ENCODE peak calls at places on chromosomes 12 and 14, in seven cellular contexts. F is stimulated activated CD8-positive, alpha-beta memory T cell treated with anti-CD3 and anti-CD28 coated beads, Interleukin-4, amount 100 ng/mL, for 24 hours; R is neural crest cell; O is GM19239; H is stimulated activated CD4-positive, alpha-beta T cell treated with anti-CD3 and anti-CD28 coated beads, Interleukin-12 subunit alpha, Interleukin-12 subunit beta, amount 100 ng/mL, for 4 hours; J is Caco-2; C is activated CD4-positive, CD25-positive, alpha-beta regulatory T cell. E is an unnamed sample.

GRCh38 chr14:101126376-101127130 is 223.0 kb upstream of the RTL1 start:
- DNase-seq in F (no peak), O (no peak), H (no peak), R (no peak), C (no peak), J (no peak), E (no peak)

GRCh38 chr12:68451261-68452091 is 119.3 kb upstream of the MDM1 start:
- DNase-seq in O (peak), R (no peak), F (no peak), J (no peak), H (peak), C (no peak), E (peak)

GRCh38 chr14:37874429-37875109 is 279.1 kb downstream of the TTC6 start:
- DNase-seq in H (peak), O (peak), C (peak), J (peak), F (peak), R (peak), E (peak)

GRCh38 chr14:77184396-77185092 is 2.9 kb downstream of the TMEM63C start:
- DNase-seq in J (no peak), R (no peak), F (no peak), C (no peak), O (no peak), H (no peak), E (no peak)

GRCh38 chr12:46549527-46550265 is 177.1 kb upstream of the SLC38A2 start:
- DNase-seq in F (peak), H (no peak), C (no peak), J (no peak), O (no peak), R (no peak), E (no peak)

GRCh38 chr14:70934502-70935134 is 27.4 kb downstream of the PCNX1 start:
- DNase-seq in F (no peak), R (no peak), J (no peak), O (peak), H (no peak), C (no peak), E (peak)

GRCh38 chr14:69044965-69045555 is 66.0 kb upstream of the ACTN1 start:
- DNase-seq in J (no peak), C (no peak), F (no peak), O (no peak), H (no peak), R (no peak), E (no peak)

GRCh38 chr12:5438671-5439200 is 6.8 kb downstream of the NTF3 start:
- DNase-seq in H (no peak), O (no peak), F (no peak), C (no peak), J (no peak), R (no peak), E (no peak)

GRCh38 chr14:77786148-77786547 is 13.8 kb upstream of the ADCK1 start:
- DNase-seq in H (no peak), F (no peak), R (no peak), C (no peak), O (no peak), J (no peak), E (no peak)

GRCh38 chr12:71476513-71476912 is 36.9 kb downstream of the LGR5 start:
- DNase-seq in J (no peak), C (no peak), R (no peak), F (no peak), O (no peak), H (no peak), E (no peak)

GRCh38 chr14:39310071-39310470 is 76.4 kb downstream of the MIA2 start:
- DNase-seq in F (no peak), C (no peak), R (no peak), O (no peak), H (no peak), J (no peak), E (no peak)

GRCh38 chr12:119061208-119061796 is 80.0 kb downstream of the SRRM4 start:
- DNase-seq in H (peak), C (no peak), F (no peak), R (peak), J (peak), O (peak), E (no peak)

GRCh38 chr12:130013771-130014484 is 110.1 kb upstream of the TMEM132D start:
- DNase-seq in H (peak), O (peak), J (peak), R (peak), C (no peak), F (peak), E (no peak)

GRCh38 chr12:45315462-45315861 is 99.6 kb downstream of the ANO6 start:
- DNase-seq in O (no peak), C (no peak), H (no peak), R (no peak), J (no peak), F (no peak), E (no peak)

GRCh38 chr12:52364061-52364460 is 3.2 kb downstream of the KRT85 start:
- DNase-seq in R (no peak), F (no peak), C (no peak), O (no peak), H (no peak), J (no peak), E (no peak)

GRCh38 chr14:69331206-69331605 is 66.9 kb downstream of the ERH start:
- DNase-seq in F (no peak), H (no peak), C (no peak), R (no peak), J (no peak), O (no peak), E (no peak)

E was measured in GM12878.